ENCODE peak calls at places on chromosomes 4 and X, in six cellular contexts. H is HepG2, O is A549, A is right lobe of liver, W is heart left ventricle, K is body of pancreas. Z is an unnamed sample.

GRCh38 chr4:83606435-83606834 is 70.5 kb downstream of the GPAT3 start:
- ATAC-seq in O (no peak), A (no peak), K (no peak), W (no peak), H (no peak), Z (no peak)

GRCh38 chr4:118348886-118349285 is 3.9 kb downstream of the PRSS12 start:
- ATAC-seq in K (no peak), H (no peak), O (no peak), W (no peak), A (no peak), Z (no peak)

GRCh38 chr4:135194477-135194876 is 992.9 kb upstream of the PABPC4L start:
- ATAC-seq in K (no peak), O (no peak), A (no peak), H (no peak), W (no peak), Z (no peak)

GRCh38 chr4:76200771-76201224 is 12.8 kb downstream of the SCARB2 start:
- ATAC-seq in A (peak; percentile 74), O (no peak), H (peak; percentile 95), W (no peak), K (peak; percentile 72), Z (no peak)

GRCh38 chr4:119087121-119087520 is 48.5 kb upstream of the MYOZ2 start:
- ATAC-seq in K (peak; percentile 59), O (peak; percentile 47), W (peak; percentile 32), A (no peak), H (no peak), Z (no peak)

GRCh38 chr4:165299399-165300060 is 27.9 kb upstream of the MSMO1 start:
- ATAC-seq in H (no peak), K (no peak), A (peak; percentile 37), O (no peak), W (peak; percentile 62), Z (no peak)

GRCh38 chrX:14064632-14065432 is 35.1 kb upstream of the GEMIN8 start:
- ATAC-seq in W (no peak), O (peak; percentile 98), A (no peak), H (no peak), K (no peak), Z (no peak)

GRCh38 chr4:31601793-31602192 is 881.6 kb downstream of the PCDH7 start:
- ATAC-seq in O (no peak), W (no peak), A (no peak), H (no peak), K (no peak), Z (no peak)

GRCh38 chrX:50798782-50799181 is 15.2 kb downstream of the SHROOM4 start:
- ATAC-seq in K (no peak), A (peak; percentile 81), W (no peak), O (no peak), H (peak; percentile 74), Z (no peak)

GRCh38 chrX:54358424-54359211 is 772 bp upstream of the WNK3 start:
- ATAC-seq in W (peak; percentile 68), O (no peak), A (peak; percentile 33), K (peak; percentile 57), H (no peak), Z (peak; percentile 48)

GRCh38 chrX:154046262-154046771 is 26.6 kb upstream of the IRAK1 start:
- ATAC-seq in O (peak; percentile 85), A (peak; percentile 47), K (peak; percentile 35), H (no peak), W (peak; percentile 77), Z (peak; percentile 50)

GRCh38 chrX:51852096-51852495 is 41.3 kb upstream of the MAGED1 start:
- ATAC-seq in A (no peak), K (no peak), O (no peak), H (no peak), W (no peak), Z (no peak)

GRCh38 chr4:38145741-38146140 is 185.5 kb downstream of the PTTG2 start:
- ATAC-seq in W (no peak), A (peak; percentile 76), H (no peak), O (no peak), K (peak; percentile 83), Z (no peak)

GRCh38 chrX:45756562-45756961 is 555.9 kb upstream of the DIPK2B start:
- ATAC-seq in W (no peak), H (no peak), O (no peak), A (no peak), K (no peak), Z (no peak)

DNA sequence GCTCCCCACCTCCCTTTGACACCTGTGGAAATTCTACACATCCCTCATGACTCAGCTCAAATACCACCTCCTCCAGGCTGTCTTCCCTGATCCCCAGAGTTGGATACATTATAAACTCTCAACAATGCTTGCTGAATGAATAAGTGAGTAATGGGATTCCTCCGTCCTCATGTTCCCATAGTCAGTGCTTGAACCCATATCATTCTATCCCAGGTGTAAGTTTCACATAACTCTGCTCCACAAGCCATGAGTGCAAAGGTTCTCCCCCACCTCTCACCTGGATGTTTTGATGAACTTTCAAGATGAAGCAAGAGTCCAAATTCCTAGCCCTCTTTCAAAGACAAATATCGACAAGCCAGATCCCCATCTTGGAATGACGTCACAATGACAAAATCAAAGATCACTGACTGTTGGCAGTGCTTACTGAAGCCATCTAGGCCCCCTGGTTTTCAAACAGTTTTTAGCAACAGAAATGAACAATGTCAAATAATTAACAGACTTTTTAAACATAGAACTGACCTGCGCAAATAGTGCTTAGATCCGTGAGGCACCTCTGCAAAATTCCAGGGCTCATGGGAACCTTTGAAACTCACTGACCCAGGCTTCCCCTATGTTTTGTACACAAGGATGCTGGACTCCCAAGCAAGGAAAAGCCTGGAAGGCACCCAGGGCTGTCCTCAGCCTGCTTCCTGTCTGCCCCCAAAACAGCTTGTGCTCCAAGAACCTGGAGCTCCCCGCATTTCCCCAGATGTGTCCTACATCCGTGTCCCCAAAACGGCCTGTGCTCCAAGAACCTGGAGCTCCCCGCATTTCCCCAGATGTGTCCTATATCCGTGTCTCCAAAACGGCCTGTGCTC is 4.0 kb downstream of the SLC2A9 start:
- ATAC-seq in H (peak; percentile 70), A (peak; percentile 23), W (no peak), K (no peak), O (no peak), Z (no peak)
- H3K4me1 ChIP-seq in H (peaks cover 96% of the 10 kb centered on the region), A (peaks cover 10% of the 10 kb centered on the region), W (peaks cover 26% of the 10 kb centered on the region), K (peaks cover 14% of the 10 kb centered on the region), O (peaks cover 5% of the 10 kb centered on the region), Z (peaks cover 25% of the 10 kb centered on the region)

GRCh38 chr4:1290165-1290977 is 680 bp downstream of the MAEA start:
- ATAC-seq in A (peak; percentile 3), W (no peak), K (peak; percentile 52), H (peak; percentile 2), O (no peak), Z (no peak)
- TF ChIP-seq POLR2A in A (no peak), W (no peak), K (peak; percentile 39), H (peak; percentile 54), O (no peak), Z (no peak)

DNA sequence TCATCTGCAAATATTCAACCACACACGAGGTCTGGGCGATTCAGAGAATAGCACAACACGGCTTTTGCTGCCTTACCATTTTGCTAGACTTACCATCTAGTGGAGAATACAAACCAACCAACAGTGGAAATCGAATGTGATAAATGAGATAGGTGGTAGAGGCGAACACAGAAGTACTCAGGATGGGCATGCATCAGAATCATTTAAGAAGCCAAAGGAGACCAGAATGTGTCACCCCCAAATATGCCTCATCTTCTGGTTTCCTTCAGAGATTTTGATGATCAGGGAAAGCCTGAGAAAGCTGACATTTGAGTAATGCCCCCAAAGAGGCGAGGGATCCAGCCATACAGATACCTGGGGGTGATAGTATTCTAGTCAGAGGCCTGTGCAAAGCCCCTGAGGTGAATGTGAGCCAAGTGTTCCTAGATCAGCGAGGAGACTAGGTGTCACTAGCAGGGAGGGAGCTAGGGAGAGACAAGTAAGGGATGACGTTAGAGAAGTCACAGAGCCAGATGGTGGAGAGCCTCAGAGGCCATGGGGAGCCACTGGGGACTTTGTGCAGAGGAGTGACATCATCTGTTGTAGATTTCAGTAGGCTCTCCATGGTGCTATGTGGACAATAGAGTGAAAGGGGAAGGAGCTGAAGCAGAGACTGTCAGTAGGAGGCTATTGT is 1.7 kb downstream of the MTMR1 start:
- ATAC-seq in W (peak; percentile 48), A (peak; percentile 35), H (peak; percentile 17), K (peak; percentile 18), O (no peak), Z (no peak)
- H3K4me1 ChIP-seq in W (no peaks in the 10 kb centered on the region), A (no peaks in the 10 kb centered on the region), H (peaks cover 19% of the 10 kb centered on the region), K (peaks cover 20% of the 10 kb centered on the region), O (peaks cover 10% of the 10 kb centered on the region), Z (peaks cover 31% of the 10 kb centered on the region)

GRCh38 chr4:2934077-2934812 is 29.0 kb downstream of the NOP14 start:
- ATAC-seq in H (no peak), W (peak; percentile 3), O (peak; percentile 1), K (peak; percentile 5), A (peak; percentile 3), Z (peak; percentile 65)
- TF ChIP-seq POLR2A in H (no peak), W (no peak), O (no peak), K (no peak), A (no peak), Z (no peak)

GRCh38 chr4:48270516-48270897 is 869 bp upstream of the TEC start:
- ATAC-seq in H (no peak), O (no peak), W (peak; percentile 2), K (no peak), A (peak; percentile 1), Z (no peak)
- H3K4me1 ChIP-seq in H (peaks cover 13% of the 10 kb centered on the region), O (peaks cover 3% of the 10 kb centered on the region), W (no peaks in the 10 kb centered on the region), K (peaks cover 9% of the 10 kb centered on the region), A (no peaks in the 10 kb centered on the region), Z (no peaks in the 10 kb centered on the region)

GRCh38 chr4:26290276-26290675 is 30.5 kb upstream of the RBPJ start:
- ATAC-seq in O (no peak), K (no peak), W (no peak), H (no peak), A (no peak), Z (no peak)

GRCh38 chr4:26287748-26288147 is 33.1 kb upstream of the RBPJ start:
- ATAC-seq in H (no peak), O (no peak), W (no peak), A (peak; percentile 28), K (no peak), Z (no peak)

GRCh38 chr4:26289421-26289820 is 31.4 kb upstream of the RBPJ start:
- ATAC-seq in K (no peak), W (no peak), O (no peak), A (no peak), H (no peak), Z (no peak)

GRCh38 chr4:26285272-26285671 is 35.5 kb upstream of the RBPJ start:
- ATAC-seq in W (no peak), O (no peak), H (no peak), K (no peak), A (no peak), Z (no peak)

DNA sequence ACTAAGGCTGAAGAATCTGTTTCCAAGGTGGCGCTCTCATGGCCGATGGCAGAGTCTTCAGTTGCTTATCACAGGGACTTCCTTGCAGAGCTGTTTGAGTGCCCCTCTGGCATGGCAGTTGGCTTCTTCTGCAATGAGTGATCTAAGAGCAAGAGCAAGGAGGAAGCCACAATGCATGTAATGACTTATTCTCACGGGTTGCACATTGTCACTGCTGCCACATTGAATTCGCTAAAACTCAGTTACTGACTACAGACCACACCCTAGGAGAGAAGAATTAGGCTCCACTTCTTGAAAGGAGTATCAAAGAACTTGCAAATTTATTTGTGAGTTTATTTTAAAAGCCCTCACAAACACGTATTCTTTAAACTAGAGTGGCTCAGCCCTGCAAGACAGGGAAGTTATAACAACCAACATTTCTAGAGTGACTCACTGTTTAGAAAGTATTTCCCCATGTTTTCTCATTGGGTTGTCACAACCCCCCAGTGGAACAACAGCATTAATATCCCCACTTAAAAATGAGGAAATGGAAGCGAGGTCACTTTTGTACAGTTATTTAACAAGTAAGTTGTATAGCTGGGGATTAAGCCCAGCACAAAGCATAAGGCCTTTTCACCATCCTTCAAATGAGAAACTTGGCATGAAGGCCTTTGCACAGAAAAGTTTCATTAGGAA is 32.4 kb upstream of the RBPJ start:
- ATAC-seq in H (no peak), K (no peak), W (peak; percentile 61), A (peak; percentile 72), O (no peak), Z (peak; percentile 25)
- TF ChIP-seq POLR2A in H (no peak), K (no peak), W (no peak), A (peak; percentile 16), O (no peak), Z (no peak)

GRCh38 chr4:112652216-112652615 is 15.3 kb downstream of the LARP7 start:
- ATAC-seq in H (no peak), W (no peak), O (no peak), A (no peak), K (no peak), Z (no peak)
- H3K4me1 ChIP-seq in H (no peaks in the 10 kb centered on the region), W (no peaks in the 10 kb centered on the region), O (no peaks in the 10 kb centered on the region), A (no peaks in the 10 kb centered on the region), K (no peaks in the 10 kb centered on the region), Z (no peaks in the 10 kb centered on the region)